ENCODE peak calls at places on chromosomes 12 and 14, in eight cellular contexts. U is Kasumi-1; W is KBM-7; C is Panc1; A is A549; S is non-pigmented ciliary epithelial cell; V is EH; P is activated CD4-positive, alpha-beta T cell treated with anti-CD3 and anti-CD28 coated beads, Interleukin-2, amount 50 U/mL, for 24 hours. T is an unnamed sample.
A peak's percentile ranks its signal among the peaks of the same experiment; 100 is the strongest.

GRCh38 chr12:89984846-89985245 is 276.2 kb upstream of the ATP2B1 start:
- DNase-seq in U (no peak), W (no peak), C (no peak), A (no peak), S (no peak), V (no peak), P (no peak), T (no peak)

GRCh38 chr14:31051023-31051422 is 24.8 kb upstream of the STRN3 start:
- DNase-seq in U (no peak), W (no peak), C (no peak), A (no peak), S (no peak), V (no peak), P (no peak), T (no peak)

GRCh38 chr14:23123419-23123818 is 4.4 kb upstream of the CEBPE start:
- DNase-seq in U (no peak), W (no peak), C (no peak), A (no peak), S (no peak), V (peak; percentile 21), P (no peak), T (no peak)

GRCh38 chr14:103880334-103880985 is 33.1 kb upstream of the PPP1R13B start:
- DNase-seq in U (peak; percentile 38), W (peak; percentile 51), C (no peak), A (no peak), S (no peak), V (peak; percentile 83), P (no peak), T (no peak)

GRCh38 chr14:100774164-100774537 is 47.5 kb downstream of the DLK1 start:
- DNase-seq in U (no peak), W (no peak), C (no peak), A (no peak), S (no peak), V (no peak), P (no peak), T (no peak)

GRCh38 chr14:65011559-65011958 is 24.9 kb downstream of the FNTB start:
- DNase-seq in U (no peak), W (no peak), C (no peak), A (no peak), S (no peak), V (no peak), P (no peak), T (no peak)

GRCh38 chr14:98931911-98932310 is 340.1 kb downstream of the BCL11B start:
- DNase-seq in U (no peak), W (no peak), C (no peak), A (no peak), S (no peak), V (no peak), P (peak; percentile 17), T (no peak)

GRCh38 chr14:105527381-105528196 is 1.2 kb downstream of the TMEM121 start:
- DNase-seq in U (no peak), W (no peak), C (no peak), A (no peak), S (no peak), V (no peak), P (no peak), T (no peak)

GRCh38 chr12:39574378-39574777 is 45.2 kb downstream of the ABCD2 start:
- DNase-seq in U (no peak), W (no peak), C (no peak), A (no peak), S (no peak), V (no peak), P (no peak), T (no peak)

GRCh38 chr14:77314043-77314442 is 6.6 kb downstream of the POMT2 start:
- DNase-seq in U (no peak), W (no peak), C (peak; percentile 66), A (peak; percentile 84), S (peak; percentile 62), V (peak; percentile 93), P (no peak), T (no peak)

GRCh38 chr12:14779834-14780233 is 23.4 kb downstream of the WBP11 start:
- DNase-seq in U (no peak), W (no peak), C (no peak), A (no peak), S (no peak), V (peak; percentile 11), P (no peak), T (no peak)

GRCh38 chr12:90234455-90234854 is 525.8 kb upstream of the ATP2B1 start:
- DNase-seq in U (no peak), W (peak; percentile 28), C (no peak), A (peak; percentile 24), S (no peak), V (peak; percentile 32), P (no peak), T (no peak)

GRCh38 chr14:73233564-73233963 is 3.7 kb upstream of the PAPLN start:
- DNase-seq in U (no peak), W (no peak), C (no peak), A (no peak), S (no peak), V (no peak), P (no peak), T (no peak)

GRCh38 chr12:26614217-26614616 is 218.8 kb downstream of the ITPR2 start:
- DNase-seq in U (peak; percentile 40), W (peak; percentile 51), C (no peak), A (peak; percentile 49), S (no peak), V (peak; percentile 44), P (no peak), T (no peak)

GRCh38 chr14:101365329-101366158 is 195.8 kb upstream of the DIO3 start:
- DNase-seq in U (no peak), W (no peak), C (no peak), A (no peak), S (no peak), V (no peak), P (no peak), T (no peak)

GRCh38 chr12:119574255-119574654 is 19.3 kb upstream of the TMEM233 start:
- DNase-seq in U (no peak), W (no peak), C (no peak), A (no peak), S (no peak), V (no peak), P (no peak), T (no peak)

GRCh38 chr12:118334241-118334640 is 38.5 kb downstream of the TAOK3 start:
- DNase-seq in U (no peak), W (no peak), C (no peak), A (no peak), S (no peak), V (no peak), P (no peak), T (no peak)

GRCh38 chr14:65156568-65157366 is 54.5 kb upstream of the MAX start:
- DNase-seq in U (no peak), W (no peak), C (no peak), A (no peak), S (no peak), V (peak; percentile 85), P (no peak), T (no peak)

GRCh38 chr12:93972411-93973208 is 175.8 kb upstream of the PLXNC1 start:
- DNase-seq in U (no peak), W (no peak), C (no peak), A (no peak), S (peak; percentile 46), V (peak; percentile 93), P (no peak), T (no peak)

GRCh38 chr12:118922405-118922804 is 58.9 kb upstream of the SRRM4 start:
- DNase-seq in U (no peak), W (peak; percentile 5), C (no peak), A (no peak), S (no peak), V (no peak), P (no peak), T (no peak)

GRCh38 chr12:48447755-48448154 is 24.6 kb upstream of the ANP32D start:
- DNase-seq in U (peak; percentile 2), W (no peak), C (no peak), A (no peak), S (no peak), V (no peak), P (no peak), T (no peak)

GRCh38 chr14:104805326-104805678 is 4.4 kb downstream of the ZBTB42 start:
- DNase-seq in U (peak; percentile 27), W (no peak), C (no peak), A (peak; percentile 81), S (peak; percentile 43), V (peak; percentile 93), P (no peak), T (no peak)

GRCh38 chr14:34562776-34563150 is 23.3 kb upstream of the EAPP start:
- DNase-seq in U (no peak), W (no peak), C (no peak), A (no peak), S (no peak), V (no peak), P (no peak), T (no peak)

GRCh38 chr12:121628536-121628935 is 2.2 kb downstream of the ORAI1 start:
- DNase-seq in U (no peak), W (peak; percentile 44), C (no peak), A (no peak), S (no peak), V (no peak), P (no peak), T (no peak)

GRCh38 chr14:36661506-36662257 is at the start of gene PAX9:
- DNase-seq in U (no peak), W (peak; percentile 98), C (peak; percentile 74), A (peak; percentile 91), S (peak; percentile 45), V (peak; percentile 73), P (no peak), T (peak; percentile 77)

GRCh38 chr14:70021548-70021947 is 142.3 kb downstream of the SMOC1 start:
- DNase-seq in U (no peak), W (no peak), C (no peak), A (no peak), S (no peak), V (no peak), P (no peak), T (no peak)

T was measured in NCI-H1930.